ENCODE peak calls at places on chromosomes 2 and 18, in four cellular contexts. L, X, Y and W are unnamed samples.

GRCh38 chr2:64222942-64223511 is 78.8 kb upstream of the PELI1 start:
- DNase-seq in L (no peak), X (no peak), Y (no peak), W (no peak)

GRCh38 chr2:25000503-25001328 is 29.0 kb upstream of the DNAJC27 start:
- DNase-seq in L (no peak), X (no peak), Y (no peak), W (no peak)

GRCh38 chr2:190468814-190469569 is 60.8 kb downstream of the MFSD6 start:
- DNase-seq in L (peak; percentile 90), X (peak; percentile 99), Y (peak; percentile 21), W (no peak)

GRCh38 chr2:222102746-222103349 is 195.9 kb downstream of the PAX3 start:
- DNase-seq in L (no peak), X (peak; percentile 35), Y (no peak), W (no peak)

GRCh38 chr18:79607361-79607930 is 72.2 kb upstream of the CTDP1 start:
- DNase-seq in L (no peak), X (no peak), Y (no peak), W (peak; percentile 62)

GRCh38 chr2:8452979-8453903 is 228.6 kb upstream of the ID2 start:
- DNase-seq in L (peak; percentile 58), X (no peak), Y (no peak), W (no peak)

GRCh38 chr2:98394595-98395153 is 48.4 kb downstream of the CNGA3 start:
- DNase-seq in L (no peak), X (no peak), Y (no peak), W (no peak)

GRCh38 chr2:218679119-218679518 is 7.2 kb downstream of the STK36 start:
- DNase-seq in L (peak; percentile 36), X (no peak), Y (no peak), W (no peak)

GRCh38 chr2:101861382-101861781 is 130.4 kb upstream of the IL1R2 start:
- DNase-seq in L (no peak), X (no peak), Y (no peak), W (no peak)

GRCh38 chr2:174682578-174683391 is 81.5 kb downstream of the CHRNA1 start:
- DNase-seq in L (peak; percentile 53), X (peak; percentile 6), Y (peak; percentile 62), W (peak; percentile 92)

GRCh38 chr2:224982910-224983688 is 59.2 kb downstream of the DOCK10 start:
- DNase-seq in L (no peak), X (peak; percentile 57), Y (no peak), W (no peak)

GRCh38 chr2:238085899-238086298 is 14.2 kb upstream of the ESPNL start:
- DNase-seq in L (no peak), X (no peak), Y (no peak), W (no peak)

GRCh38 chr18:64171576-64171975 is 22.7 kb upstream of the LINC00305 start:
- DNase-seq in L (no peak), X (no peak), Y (no peak), W (no peak)

GRCh38 chr2:186423481-186423880 is 62.6 kb upstream of the ZC3H15 start:
- DNase-seq in L (no peak), X (no peak), Y (no peak), W (no peak)

GRCh38 chr18:59892123-59892522 is 7.7 kb upstream of the PMAIP1 start:
- DNase-seq in L (no peak), X (no peak), Y (no peak), W (no peak)

GRCh38 chr18:34222396-34223163 is 2.1 kb downstream of the NOL4 start:
- DNase-seq in L (no peak), X (peak; percentile 79), Y (no peak), W (peak; percentile 70)

GRCh38 chr18:42028232-42028832 is 73.3 kb downstream of the PIK3C3 start:
- DNase-seq in L (peak; percentile 41), X (peak; percentile 15), Y (no peak), W (no peak)

GRCh38 chr2:225270861-225271260 is 128.6 kb upstream of the NYAP2 start:
- DNase-seq in L (peak; percentile 38), X (peak; percentile 48), Y (no peak), W (no peak)

GRCh38 chr2:120845281-120845680 is 109.6 kb downstream of the GLI2 start:
- DNase-seq in L (no peak), X (no peak), Y (no peak), W (peak; percentile 69)

GRCh38 chr2:217162533-217162932 is 302.7 kb upstream of the TNP1 start:
- DNase-seq in L (no peak), X (peak; percentile 87), Y (no peak), W (no peak)

GRCh38 chr2:144430722-144431163 is 89.2 kb downstream of the ZEB2 start:
- DNase-seq in L (no peak), X (no peak), Y (no peak), W (no peak)

GRCh38 chr2:198465970-198466369 is 661.6 kb downstream of the PLCL1 start:
- DNase-seq in L (no peak), X (no peak), Y (no peak), W (no peak)

GRCh38 chr18:48860276-48861180 is 90.2 kb downstream of the SMAD7 start:
- DNase-seq in L (no peak), X (no peak), Y (no peak), W (peak; percentile 45)

GRCh38 chr2:225668606-225669266 is 269.2 kb downstream of the NYAP2 start:
- DNase-seq in L (peak; percentile 32), X (peak; percentile 77), Y (peak; percentile 14), W (no peak)

GRCh38 chr2:226701052-226701451 is 98.6 kb downstream of the IRS1 start:
- DNase-seq in L (no peak), X (no peak), Y (no peak), W (no peak)